ENCODE peak calls at places on chromosomes 11 and 22, in four cellular contexts. Z is frontal cortex; N is lung microvascular endothelial cell; W is naive thymus-derived CD8-positive, alpha-beta T cell. D is an unnamed sample.

GRCh38 chr11:5040876-5041275 is 5.5 kb upstream of the OR52J3 start:
- DNase-seq in W (no peak), N (no peak), Z (no peak), D (no peak)

GRCh38 chr11:75347781-75348613 is 3.5 kb downstream of the ARRB1 start:
- DNase-seq in Z (no peak), N (peak), W (no peak), D (no peak)

GRCh38 chr11:8021920-8022319 is 34.8 kb downstream of the EIF3F start:
- DNase-seq in W (no peak), Z (no peak), N (no peak), D (no peak)

GRCh38 chr11:131893103-131893502 is 522.7 kb downstream of the NTM start:
- DNase-seq in Z (no peak), N (no peak), W (no peak), D (no peak)

GRCh38 chr11:109249597-109249996 is 172.4 kb upstream of the C11orf87 start:
- DNase-seq in Z (no peak), N (no peak), W (no peak), D (no peak)

GRCh38 chr22:45452565-45453449 is 39.3 kb downstream of the RIBC2 start:
- DNase-seq in Z (no peak), W (no peak), N (no peak), D (no peak)

GRCh38 chr11:66546966-66547661 is 411 bp downstream of the ACTN3 start:
- DNase-seq in N (no peak), Z (no peak), W (no peak), D (no peak)

GRCh38 chr11:130873766-130874165 is 42.5 kb downstream of the SNX19 start:
- DNase-seq in N (no peak), Z (no peak), W (no peak), D (no peak)

GRCh38 chr11:45100338-45100737 is 46.1 kb upstream of the PRDM11 start:
- DNase-seq in N (peak), Z (no peak), W (no peak), D (no peak)

GRCh38 chr11:65709661-65710060 is 2.4 kb upstream of the KAT5 start:
- DNase-seq in Z (no peak), W (no peak), N (no peak), D (no peak)

GRCh38 chr11:74849525-74850391 is 99.1 kb downstream of the XRRA1 start:
- DNase-seq in W (no peak), N (no peak), Z (no peak), D (no peak)

GRCh38 chr22:27129266-27129665 is 471.9 kb downstream of the MIAT start:
- DNase-seq in W (no peak), N (no peak), Z (no peak), D (no peak)

GRCh38 chr11:117166491-117166890 is 12.1 kb upstream of the SIDT2 start:
- DNase-seq in Z (no peak), N (no peak), W (no peak), D (no peak)

GRCh38 chr11:96306933-96307747 is 35.9 kb downstream of the MAML2 start:
- DNase-seq in Z (peak), W (peak), N (peak), D (no peak)

GRCh38 chr11:8233691-8234424 is 29.8 kb downstream of the LMO1 start:
- DNase-seq in W (no peak), Z (no peak), N (no peak), D (peak)

GRCh38 chr22:24695958-24696511 is 78.5 kb downstream of the PIWIL3 start:
- DNase-seq in W (no peak), Z (no peak), N (no peak), D (no peak)

GRCh38 chr11:27296406-27296994 is 66.5 kb downstream of the CCDC34 start:
- DNase-seq in W (no peak), N (peak), Z (peak), D (no peak)

GRCh38 chr11:128757886-128758612 is 64.2 kb downstream of the FLI1 start:
- DNase-seq in N (no peak), Z (no peak), W (no peak), D (no peak)

GRCh38 chr11:9459573-9460321 is 1.1 kb upstream of the ZNF143 start:
- DNase-seq in N (peak), Z (no peak), W (no peak), D (no peak)